ENCODE peak calls at places on chromosomes 13 and 19, in nine cellular contexts. Y is A673, R is K562, Q is SK-N-SH, P is neural progenitor cell, F is upper lobe of right lung, A is cardiac muscle cell, M is stomach, E is gastrocnemius medialis. Z is an unnamed sample.

GRCh38 chr13:106354961-106355360 is 180.5 kb downstream of the EFNB2 start:
- DNase-seq in Y (no peak), R (no peak), Q (no peak), P (no peak), F (no peak), A (no peak), M (no peak), E (no peak), Z (no peak)

GRCh38 chr19:43720936-43721335 is 5.1 kb downstream of the IRGC start:
- DNase-seq in Y (no peak), R (no peak), Q (no peak), P (no peak), F (no peak), A (no peak), M (no peak), E (no peak), Z (no peak)

GRCh38 chr19:1001538-1002166 is 1.4 kb downstream of the GRIN3B start:
- DNase-seq in Y (peak; percentile 74), R (peak; percentile 76), Q (peak; percentile 90), P (peak; percentile 79), F (peak; percentile 84), A (peak; percentile 31), M (peak; percentile 68), E (no peak), Z (peak; percentile 66)

GRCh38 chr19:5204212-5204611 is 136.4 kb downstream of the PTPRS start:
- DNase-seq in Y (no peak), R (no peak), Q (no peak), P (no peak), F (no peak), A (no peak), M (no peak), E (no peak), Z (no peak)

GRCh38 chr13:114145722-114146121 is 13.3 kb upstream of the RASA3 start:
- DNase-seq in Y (no peak), R (no peak), Q (no peak), P (peak; percentile 7), F (peak; percentile 37), A (no peak), M (no peak), E (no peak), Z (no peak)

GRCh38 chr13:99265823-99266426 is 7.7 kb upstream of the GPR18 start:
- DNase-seq in Y (peak; percentile 48), R (peak; percentile 58), Q (peak; percentile 44), P (peak; percentile 56), F (no peak), A (peak; percentile 68), M (no peak), E (no peak), Z (peak; percentile 22)

GRCh38 chr13:30006246-30006645 is 155.8 kb upstream of the UBL3 start:
- DNase-seq in Y (no peak), R (no peak), Q (no peak), P (no peak), F (no peak), A (no peak), M (no peak), E (no peak), Z (no peak)

GRCh38 chr13:59086147-59086546 is 1077.6 kb downstream of the DIAPH3 start:
- DNase-seq in Y (peak; percentile 6), R (no peak), Q (no peak), P (no peak), F (no peak), A (peak; percentile 29), M (no peak), E (no peak), Z (no peak)

GRCh38 chr13:108005231-108005630 is 210.1 kb downstream of the LIG4 start:
- DNase-seq in Y (no peak), R (no peak), Q (no peak), P (no peak), F (no peak), A (no peak), M (no peak), E (no peak), Z (no peak)

GRCh38 chr13:50798923-50799322 is 44.6 kb downstream of the DLEU7 start:
- DNase-seq in Y (no peak), R (no peak), Q (no peak), P (no peak), F (no peak), A (peak; percentile 32), M (no peak), E (no peak), Z (no peak)

GRCh38 chr19:55441692-55442321 is 1.3 kb downstream of the SHISA7 start:
- DNase-seq in Y (no peak), R (peak; percentile 71), Q (no peak), P (peak; percentile 48), F (no peak), A (no peak), M (no peak), E (no peak), Z (no peak)

GRCh38 chr19:53795019-53795418 is 29.1 kb downstream of the NLRP12 start:
- DNase-seq in Y (no peak), R (no peak), Q (no peak), P (no peak), F (no peak), A (no peak), M (no peak), E (no peak), Z (no peak)

GRCh38 chr13:60756306-60756705 is 359.3 kb downstream of the TDRD3 start:
- DNase-seq in Y (peak; percentile 56), R (no peak), Q (no peak), P (peak; percentile 35), F (no peak), A (peak; percentile 10), M (no peak), E (no peak), Z (no peak)

GRCh38 chr19:1992759-1993260 is 22.7 kb downstream of the BTBD2 start:
- DNase-seq in Y (no peak), R (peak; percentile 85), Q (peak; percentile 93), P (peak; percentile 37), F (no peak), A (no peak), M (no peak), E (no peak), Z (peak; percentile 67)

DNA sequence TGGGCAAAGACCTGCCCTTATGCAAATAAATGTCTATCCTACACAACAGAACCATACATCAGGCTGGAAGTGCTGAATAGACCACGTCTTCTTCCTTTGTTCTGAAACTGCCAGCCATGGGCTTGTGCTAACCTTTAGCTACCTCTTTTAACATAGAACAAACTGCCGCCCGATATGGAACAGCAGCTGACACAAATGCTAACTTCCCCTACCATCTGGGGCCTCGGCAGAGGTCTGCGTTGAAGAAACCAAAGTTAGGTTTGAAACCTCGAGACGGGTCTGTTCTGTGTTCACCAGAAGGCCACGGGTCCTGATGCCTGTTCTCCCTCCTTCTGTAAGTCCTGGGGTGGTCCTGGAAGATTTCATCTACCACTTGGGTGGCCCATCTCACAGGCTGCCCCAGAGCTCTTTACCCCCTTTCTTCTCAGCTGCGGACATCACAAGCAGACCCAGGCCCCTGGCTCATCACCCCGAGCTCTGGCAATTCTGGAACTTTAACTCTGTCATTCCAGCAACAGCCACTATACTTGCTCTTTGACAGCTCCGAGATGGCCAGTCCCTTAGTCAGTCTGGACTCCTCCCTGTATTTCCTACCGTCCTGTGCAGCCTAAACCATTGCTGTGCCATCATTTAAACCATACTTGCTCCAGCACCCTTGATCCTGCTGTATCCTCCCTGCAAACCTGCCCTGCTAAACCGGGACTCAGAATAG is 146.7 kb downstream of the USP12 start:
- DNase-seq in Y (no peak), R (no peak), Q (no peak), P (no peak), F (no peak), A (no peak), M (no peak), E (no peak), Z (no peak)
- H3K4me1 ChIP-seq in Y (no peaks in the 10 kb centered on the region), R (peaks cover 7% of the 10 kb centered on the region), Q (no peaks in the 10 kb centered on the region), P (no peaks in the 10 kb centered on the region), F (peaks cover 6% of the 10 kb centered on the region), A (peaks cover 6% of the 10 kb centered on the region), M (peaks cover 12% of the 10 kb centered on the region), E (no peaks in the 10 kb centered on the region), Z (no peaks in the 10 kb centered on the region)

GRCh38 chr19:49812997-49813861 is at the start of gene FUZ:
- DNase-seq in Y (peak; percentile 99), R (peak; percentile 97), Q (peak; percentile 91), P (peak; percentile 99), F (peak; percentile 97), A (peak; percentile 99), M (peak; percentile 97), E (peak; percentile 98), Z (peak; percentile 96)
- TF ChIP-seq CTCF in Y (peak; percentile 64), R (no peak), Q (peak; percentile 38), P (peak; percentile 56), F (peak; percentile 29), A (peak; percentile 41), M (no peak), E (peak; percentile 39), Z (peak; percentile 53)

DNA sequence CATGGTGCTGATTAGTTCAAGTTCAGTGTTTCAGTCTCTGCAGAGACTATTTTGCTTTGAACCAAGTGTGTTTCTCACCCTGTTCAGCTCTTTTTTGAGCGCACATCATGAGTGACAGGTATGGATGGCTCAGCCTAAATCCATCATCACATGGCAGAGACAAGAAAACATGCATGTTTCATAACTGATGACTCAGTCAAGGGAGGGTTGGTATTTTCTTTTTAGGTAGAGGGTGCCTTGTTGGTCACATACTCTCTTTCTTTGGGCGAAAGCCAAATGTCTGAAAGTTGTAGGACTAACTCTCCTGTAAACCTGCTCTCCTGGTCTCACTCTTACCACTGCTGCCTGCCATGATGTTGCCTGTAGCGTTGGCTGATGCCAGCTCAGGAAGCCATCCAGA is 48.1 kb upstream of the RAP2A start:
- DNase-seq in Y (no peak), R (no peak), Q (no peak), P (no peak), F (no peak), A (no peak), M (no peak), E (no peak), Z (no peak)
- H3K4me1 ChIP-seq in Y (no peaks in the 10 kb centered on the region), R (no peaks in the 10 kb centered on the region), Q (peaks cover 16% of the 10 kb centered on the region), P (no peaks in the 10 kb centered on the region), F (peaks cover 19% of the 10 kb centered on the region), A (peaks cover 12% of the 10 kb centered on the region), M (no peaks in the 10 kb centered on the region), E (no peaks in the 10 kb centered on the region), Z (peaks cover 2% of the 10 kb centered on the region)

GRCh38 chr19:12364391-12365093 is 941 bp downstream of the ZNF442 start:
- DNase-seq in Y (peak; percentile 4), R (peak; percentile 56), Q (peak; percentile 54), P (peak; percentile 33), F (peak; percentile 68), A (peak; percentile 29), M (no peak), E (peak; percentile 19), Z (no peak)

GRCh38 chr19:12365094-12365371 is 450 bp downstream of the ZNF442 start:
- DNase-seq in Y (peak; percentile 25), R (no peak), Q (peak; percentile 76), P (no peak), F (no peak), A (peak; percentile 41), M (peak; percentile 30), E (peak; percentile 13), Z (peak; percentile 46)

DNA sequence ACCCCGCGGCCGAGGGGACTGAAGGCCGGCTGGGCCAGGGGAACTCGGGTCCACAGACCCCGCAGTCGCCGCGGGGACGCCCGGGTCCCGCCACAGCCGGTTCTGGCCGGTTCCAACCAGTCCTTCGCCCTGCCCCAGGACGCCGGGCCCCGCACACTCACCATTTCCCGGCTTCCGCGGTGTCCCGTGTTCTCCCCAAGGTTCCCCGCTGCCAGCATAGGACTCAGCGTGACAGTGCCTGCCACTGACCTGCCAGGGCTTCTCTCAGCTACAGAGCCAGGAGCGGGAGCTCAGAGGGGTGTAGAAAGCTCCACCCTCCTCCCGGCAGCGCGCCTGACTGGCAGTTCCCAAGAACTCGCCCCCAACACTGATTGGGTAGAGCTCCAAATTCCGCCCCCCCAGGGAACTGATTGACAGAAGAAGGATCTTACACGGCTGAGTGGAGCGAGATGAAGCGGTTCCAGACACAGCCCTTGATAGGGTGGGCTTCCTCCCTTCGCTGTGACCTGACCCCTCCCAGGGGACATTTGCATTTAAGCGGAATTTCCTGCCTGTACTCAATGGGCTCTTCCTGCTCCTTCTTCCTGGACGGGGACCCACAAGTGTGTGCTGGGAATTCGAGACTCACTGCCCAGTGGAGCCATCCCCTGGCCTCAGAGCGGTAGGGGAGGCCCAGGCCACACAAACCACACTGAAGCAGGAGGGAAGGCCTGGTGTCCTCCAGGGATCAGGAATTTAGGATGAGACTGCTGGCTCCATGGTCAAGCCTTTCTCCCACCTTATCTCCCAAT is at the start of gene ZNF442:
- DNase-seq in Y (peak; percentile 96), R (peak; percentile 96), Q (peak; percentile 96), P (peak; percentile 100), F (peak; percentile 96), A (peak; percentile 97), M (peak; percentile 95), E (peak; percentile 96), Z (peak; percentile 98)
- TF ChIP-seq CTCF in Y (no peak), R (peak; percentile 56), Q (peak; percentile 61), P (peak; percentile 60), F (peak; percentile 70), A (peak; percentile 81), M (peak; percentile 53), E (peak; percentile 49), Z (peak; percentile 67)